ENCODE peak calls at places on chromosomes 11 and 22, in six cellular contexts. One of them, this sample, is unnamed.

GRCh38 chr11:46345131-46345597 is 2.1 kb upstream of the DGKZ start:
- DNase-seq in uterus: peak
- DNase-seq in H9: peak
- DNase-seq in stimulated activated CD4-positive, alpha-beta T cell treated with anti-CD3 and anti-CD28 coated beads, Interleukin-12 subunit alpha, Interleukin-12 subunit beta, amount 100 ng/mL, for 48 hours: no peak
- DNase-seq in B cell: peak
- DNase-seq in cardiac fibroblast: no peak
- DNase-seq in this sample: no peak

GRCh38 chr11:84465040-84465439 is 1162.1 kb downstream of the DLG2 start:
- DNase-seq in H9: no peak
- DNase-seq in stimulated activated CD4-positive, alpha-beta T cell treated with anti-CD3 and anti-CD28 coated beads, Interleukin-12 subunit alpha, Interleukin-12 subunit beta, amount 100 ng/mL, for 48 hours: no peak
- DNase-seq in cardiac fibroblast: peak
- DNase-seq in B cell: no peak
- DNase-seq in uterus: no peak
- DNase-seq in this sample: no peak

GRCh38 chr11:60307507-60308195 is 19.4 kb upstream of the MS4A6E start:
- DNase-seq in stimulated activated CD4-positive, alpha-beta T cell treated with anti-CD3 and anti-CD28 coated beads, Interleukin-12 subunit alpha, Interleukin-12 subunit beta, amount 100 ng/mL, for 48 hours: peak
- DNase-seq in H9: no peak
- DNase-seq in B cell: no peak
- DNase-seq in uterus: no peak
- DNase-seq in cardiac fibroblast: no peak
- DNase-seq in this sample: no peak

GRCh38 chr22:38056969-38057841 is at the start of gene PICK1:
- DNase-seq in B cell: peak
- DNase-seq in cardiac fibroblast: peak
- DNase-seq in uterus: peak
- DNase-seq in H9: peak
- DNase-seq in stimulated activated CD4-positive, alpha-beta T cell treated with anti-CD3 and anti-CD28 coated beads, Interleukin-12 subunit alpha, Interleukin-12 subunit beta, amount 100 ng/mL, for 48 hours: peak
- DNase-seq in this sample: peak

GRCh38 chr11:73266644-73267015 is 5.5 kb upstream of the P2RY6 start:
- DNase-seq in cardiac fibroblast: no peak
- DNase-seq in B cell: no peak
- DNase-seq in uterus: no peak
- DNase-seq in stimulated activated CD4-positive, alpha-beta T cell treated with anti-CD3 and anti-CD28 coated beads, Interleukin-12 subunit alpha, Interleukin-12 subunit beta, amount 100 ng/mL, for 48 hours: no peak
- DNase-seq in H9: peak
- DNase-seq in this sample: no peak

GRCh38 chr11:74696932-74697687 is 34.1 kb downstream of the CHRDL2 start:
- DNase-seq in B cell: no peak
- DNase-seq in uterus: peak
- DNase-seq in stimulated activated CD4-positive, alpha-beta T cell treated with anti-CD3 and anti-CD28 coated beads, Interleukin-12 subunit alpha, Interleukin-12 subunit beta, amount 100 ng/mL, for 48 hours: no peak
- DNase-seq in H9: peak
- DNase-seq in cardiac fibroblast: peak
- DNase-seq in this sample: no peak

GRCh38 chr22:27613099-27614089 is 188.2 kb downstream of the MN1 start:
- DNase-seq in uterus: no peak
- DNase-seq in stimulated activated CD4-positive, alpha-beta T cell treated with anti-CD3 and anti-CD28 coated beads, Interleukin-12 subunit alpha, Interleukin-12 subunit beta, amount 100 ng/mL, for 48 hours: no peak
- DNase-seq in B cell: no peak
- DNase-seq in cardiac fibroblast: no peak
- DNase-seq in H9: no peak
- DNase-seq in this sample: no peak

GRCh38 chr11:48001438-48002021 is 21.2 kb downstream of the PTPRJ start:
- DNase-seq in H9: no peak
- DNase-seq in B cell: no peak
- DNase-seq in uterus: no peak
- DNase-seq in cardiac fibroblast: peak
- DNase-seq in stimulated activated CD4-positive, alpha-beta T cell treated with anti-CD3 and anti-CD28 coated beads, Interleukin-12 subunit alpha, Interleukin-12 subunit beta, amount 100 ng/mL, for 48 hours: peak
- DNase-seq in this sample: no peak

GRCh38 chr11:123561046-123561781 is 93.2 kb downstream of the SCN3B start:
- DNase-seq in stimulated activated CD4-positive, alpha-beta T cell treated with anti-CD3 and anti-CD28 coated beads, Interleukin-12 subunit alpha, Interleukin-12 subunit beta, amount 100 ng/mL, for 48 hours: no peak
- DNase-seq in B cell: no peak
- DNase-seq in cardiac fibroblast: peak
- DNase-seq in H9: peak
- DNase-seq in uterus: peak
- DNase-seq in this sample: no peak

GRCh38 chr11:44625759-44626523 is 60.5 kb downstream of the CD82 start:
- DNase-seq in uterus: peak
- DNase-seq in B cell: no peak
- DNase-seq in cardiac fibroblast: no peak
- DNase-seq in H9: no peak
- DNase-seq in stimulated activated CD4-positive, alpha-beta T cell treated with anti-CD3 and anti-CD28 coated beads, Interleukin-12 subunit alpha, Interleukin-12 subunit beta, amount 100 ng/mL, for 48 hours: no peak
- DNase-seq in this sample: no peak

GRCh38 chr11:47130541-47130940 is 46.1 kb downstream of the ARFGAP2 start:
- DNase-seq in stimulated activated CD4-positive, alpha-beta T cell treated with anti-CD3 and anti-CD28 coated beads, Interleukin-12 subunit alpha, Interleukin-12 subunit beta, amount 100 ng/mL, for 48 hours: no peak
- DNase-seq in cardiac fibroblast: no peak
- DNase-seq in B cell: no peak
- DNase-seq in H9: peak
- DNase-seq in uterus: no peak
- DNase-seq in this sample: no peak

GRCh38 chr22:24157783-24158170 is 23.5 kb upstream of the SUSD2 start:
- DNase-seq in uterus: no peak
- DNase-seq in stimulated activated CD4-positive, alpha-beta T cell treated with anti-CD3 and anti-CD28 coated beads, Interleukin-12 subunit alpha, Interleukin-12 subunit beta, amount 100 ng/mL, for 48 hours: no peak
- DNase-seq in H9: no peak
- DNase-seq in cardiac fibroblast: no peak
- DNase-seq in B cell: no peak
- DNase-seq in this sample: no peak

GRCh38 chr11:35367491-35367890 is 51.9 kb downstream of the SLC1A2 start:
- DNase-seq in stimulated activated CD4-positive, alpha-beta T cell treated with anti-CD3 and anti-CD28 coated beads, Interleukin-12 subunit alpha, Interleukin-12 subunit beta, amount 100 ng/mL, for 48 hours: no peak
- DNase-seq in cardiac fibroblast: peak
- DNase-seq in H9: no peak
- DNase-seq in B cell: no peak
- DNase-seq in uterus: peak
- DNase-seq in this sample: no peak

GRCh38 chr11:119041821-119042514 is 11.3 kb upstream of the SLC37A4 start:
- DNase-seq in cardiac fibroblast: peak
- DNase-seq in B cell: no peak
- DNase-seq in uterus: no peak
- DNase-seq in H9: no peak
- DNase-seq in stimulated activated CD4-positive, alpha-beta T cell treated with anti-CD3 and anti-CD28 coated beads, Interleukin-12 subunit alpha, Interleukin-12 subunit beta, amount 100 ng/mL, for 48 hours: no peak
- DNase-seq in this sample: no peak

GRCh38 chr11:120184946-120185677 is 25.7 kb upstream of the OAF start:
- DNase-seq in cardiac fibroblast: no peak
- DNase-seq in H9: no peak
- DNase-seq in stimulated activated CD4-positive, alpha-beta T cell treated with anti-CD3 and anti-CD28 coated beads, Interleukin-12 subunit alpha, Interleukin-12 subunit beta, amount 100 ng/mL, for 48 hours: no peak
- DNase-seq in uterus: peak
- DNase-seq in B cell: no peak
- DNase-seq in this sample: no peak

GRCh38 chr11:11981840-11982239 is 26.6 kb downstream of the DKK3 start:
- DNase-seq in cardiac fibroblast: no peak
- DNase-seq in stimulated activated CD4-positive, alpha-beta T cell treated with anti-CD3 and anti-CD28 coated beads, Interleukin-12 subunit alpha, Interleukin-12 subunit beta, amount 100 ng/mL, for 48 hours: no peak
- DNase-seq in H9: no peak
- DNase-seq in B cell: no peak
- DNase-seq in uterus: peak
- DNase-seq in this sample: no peak

GRCh38 chr11:61513143-61513740 is 4.7 kb downstream of the LRRC10B start:
- DNase-seq in stimulated activated CD4-positive, alpha-beta T cell treated with anti-CD3 and anti-CD28 coated beads, Interleukin-12 subunit alpha, Interleukin-12 subunit beta, amount 100 ng/mL, for 48 hours: no peak
- DNase-seq in H9: no peak
- DNase-seq in B cell: no peak
- DNase-seq in uterus: no peak
- DNase-seq in cardiac fibroblast: no peak
- DNase-seq in this sample: no peak

GRCh38 chr11:15613231-15613630 is 498.5 kb downstream of the INSC start:
- DNase-seq in B cell: no peak
- DNase-seq in uterus: no peak
- DNase-seq in cardiac fibroblast: no peak
- DNase-seq in H9: no peak
- DNase-seq in stimulated activated CD4-positive, alpha-beta T cell treated with anti-CD3 and anti-CD28 coated beads, Interleukin-12 subunit alpha, Interleukin-12 subunit beta, amount 100 ng/mL, for 48 hours: no peak
- DNase-seq in this sample: no peak

GRCh38 chr11:1139441-1140066 is 18.2 kb upstream of the MUC5AC start:
- DNase-seq in uterus: no peak
- DNase-seq in stimulated activated CD4-positive, alpha-beta T cell treated with anti-CD3 and anti-CD28 coated beads, Interleukin-12 subunit alpha, Interleukin-12 subunit beta, amount 100 ng/mL, for 48 hours: no peak
- DNase-seq in cardiac fibroblast: peak
- DNase-seq in B cell: no peak
- DNase-seq in H9: no peak
- DNase-seq in this sample: no peak

GRCh38 chr11:86244063-86244521 is 461 bp upstream of the EED start:
- DNase-seq in H9: peak
- DNase-seq in uterus: peak
- DNase-seq in cardiac fibroblast: peak
- DNase-seq in stimulated activated CD4-positive, alpha-beta T cell treated with anti-CD3 and anti-CD28 coated beads, Interleukin-12 subunit alpha, Interleukin-12 subunit beta, amount 100 ng/mL, for 48 hours: peak
- DNase-seq in B cell: peak
- DNase-seq in this sample: peak

GRCh38 chr11:67356867-67357561 is 3.7 kb upstream of the POLD4 start:
- DNase-seq in H9: peak
- DNase-seq in stimulated activated CD4-positive, alpha-beta T cell treated with anti-CD3 and anti-CD28 coated beads, Interleukin-12 subunit alpha, Interleukin-12 subunit beta, amount 100 ng/mL, for 48 hours: peak
- DNase-seq in cardiac fibroblast: peak
- DNase-seq in uterus: peak
- DNase-seq in B cell: peak
- DNase-seq in this sample: peak

GRCh38 chr11:125404811-125405481 is 91.1 kb downstream of the FEZ1 start:
- DNase-seq in B cell: peak
- DNase-seq in uterus: peak
- DNase-seq in stimulated activated CD4-positive, alpha-beta T cell treated with anti-CD3 and anti-CD28 coated beads, Interleukin-12 subunit alpha, Interleukin-12 subunit beta, amount 100 ng/mL, for 48 hours: peak
- DNase-seq in H9: peak
- DNase-seq in cardiac fibroblast: peak
- DNase-seq in this sample: peak

This sample was measured in GM19239.